ENCODE peak calls at places on chromosomes 1 and 21, in ten cellular contexts. One of them, this sample, is unnamed.

GRCh38 chr1:36641776-36642175 is 159.1 kb upstream of the CSF3R start:
- DNase-seq in HTR-8/SVneo: no peak
- DNase-seq in germinal center: no peak
- DNase-seq in esophagus squamous epithelium: no peak
- DNase-seq in astrocyte of the spinal cord: no peak
- DNase-seq in NCI-H748 treated with DMSO at 0.1 percent for 48 hours: no peak
- DNase-seq in M059J: no peak
- DNase-seq in GM12891: no peak
- DNase-seq in omental fat pad: no peak
- DNase-seq in HL-60: no peak
- DNase-seq in this sample: no peak

GRCh38 chr1:233290609-233291008 is 4.9 kb downstream of the PCNX2 start:
- DNase-seq in M059J: no peak
- DNase-seq in astrocyte of the spinal cord: no peak
- DNase-seq in omental fat pad: no peak
- DNase-seq in NCI-H748 treated with DMSO at 0.1 percent for 48 hours: no peak
- DNase-seq in HL-60: no peak
- DNase-seq in GM12891: no peak
- DNase-seq in esophagus squamous epithelium: no peak
- DNase-seq in germinal center: no peak
- DNase-seq in HTR-8/SVneo: no peak
- DNase-seq in this sample: no peak

GRCh38 chr1:70427976-70428375 is 16.9 kb downstream of the CTH start:
- DNase-seq in GM12891: no peak
- DNase-seq in omental fat pad: no peak
- DNase-seq in esophagus squamous epithelium: no peak
- DNase-seq in HL-60: no peak
- DNase-seq in germinal center: no peak
- DNase-seq in NCI-H748 treated with DMSO at 0.1 percent for 48 hours: no peak
- DNase-seq in M059J: no peak
- DNase-seq in astrocyte of the spinal cord: peak; percentile 28
- DNase-seq in HTR-8/SVneo: no peak
- DNase-seq in this sample: no peak

GRCh38 chr1:50271968-50272578 is 151.2 kb downstream of the DMRTA2 start:
- DNase-seq in germinal center: peak; percentile 62
- DNase-seq in omental fat pad: no peak
- DNase-seq in HL-60: peak; percentile 14
- DNase-seq in astrocyte of the spinal cord: no peak
- DNase-seq in GM12891: peak; percentile 61
- DNase-seq in HTR-8/SVneo: no peak
- DNase-seq in M059J: peak; percentile 12
- DNase-seq in NCI-H748 treated with DMSO at 0.1 percent for 48 hours: peak; percentile 77
- DNase-seq in esophagus squamous epithelium: no peak
- DNase-seq in this sample: no peak

GRCh38 chr1:216710598-216711333 is 12.5 kb downstream of the ESRRG start:
- DNase-seq in HL-60: no peak
- DNase-seq in HTR-8/SVneo: no peak
- DNase-seq in astrocyte of the spinal cord: no peak
- DNase-seq in GM12891: no peak
- DNase-seq in esophagus squamous epithelium: no peak
- DNase-seq in omental fat pad: no peak
- DNase-seq in NCI-H748 treated with DMSO at 0.1 percent for 48 hours: no peak
- DNase-seq in M059J: no peak
- DNase-seq in germinal center: no peak
- DNase-seq in this sample: no peak

GRCh38 chr1:101152633-101153032 is 84.2 kb upstream of the S1PR1 start:
- DNase-seq in NCI-H748 treated with DMSO at 0.1 percent for 48 hours: no peak
- DNase-seq in HL-60: no peak
- DNase-seq in GM12891: no peak
- DNase-seq in germinal center: no peak
- DNase-seq in M059J: no peak
- DNase-seq in HTR-8/SVneo: no peak
- DNase-seq in omental fat pad: no peak
- DNase-seq in astrocyte of the spinal cord: no peak
- DNase-seq in esophagus squamous epithelium: no peak
- DNase-seq in this sample: no peak

GRCh38 chr1:246319111-246319510 is 188.0 kb downstream of the SMYD3 start:
- DNase-seq in M059J: no peak
- DNase-seq in HTR-8/SVneo: no peak
- DNase-seq in omental fat pad: no peak
- DNase-seq in astrocyte of the spinal cord: no peak
- DNase-seq in GM12891: no peak
- DNase-seq in NCI-H748 treated with DMSO at 0.1 percent for 48 hours: no peak
- DNase-seq in germinal center: no peak
- DNase-seq in HL-60: no peak
- DNase-seq in esophagus squamous epithelium: no peak
- DNase-seq in this sample: no peak

GRCh38 chr21:43812139-43812821 is 22.9 kb downstream of the RRP1 start:
- DNase-seq in M059J: peak; percentile 38
- DNase-seq in NCI-H748 treated with DMSO at 0.1 percent for 48 hours: peak; percentile 14
- DNase-seq in omental fat pad: no peak
- DNase-seq in esophagus squamous epithelium: no peak
- DNase-seq in astrocyte of the spinal cord: no peak
- DNase-seq in germinal center: no peak
- DNase-seq in HL-60: peak; percentile 56
- DNase-seq in GM12891: no peak
- DNase-seq in HTR-8/SVneo: no peak
- DNase-seq in this sample: no peak

GRCh38 chr1:119554188-119554587 is 47.2 kb downstream of the HSD3B1 start:
- DNase-seq in HTR-8/SVneo: peak; percentile 3
- DNase-seq in M059J: peak; percentile 52
- DNase-seq in esophagus squamous epithelium: no peak
- DNase-seq in astrocyte of the spinal cord: peak; percentile 95
- DNase-seq in GM12891: no peak
- DNase-seq in omental fat pad: no peak
- DNase-seq in germinal center: no peak
- DNase-seq in NCI-H748 treated with DMSO at 0.1 percent for 48 hours: peak; percentile 83
- DNase-seq in HL-60: no peak
- DNase-seq in this sample: no peak